ENCODE peak calls at places on chromosome 14, in four cellular contexts. One of them, this sample, is unnamed. For H3K4me1, the result is how much of the 10 kb centered on the place peaks cover.

GRCh38 chr14:91752956-91753355 is 21.1 kb upstream of the CATSPERB start:
- DNase-seq in IMR-90: no peak
- DNase-seq in neuronal stem cell: no peak
- DNase-seq in PC-3: no peak
- DNase-seq in this sample: no peak

GRCh38 chr14:24556756-24557155 is 19.3 kb downstream of the CTSG start:
- DNase-seq in IMR-90: peak
- DNase-seq in neuronal stem cell: no peak
- DNase-seq in PC-3: peak
- DNase-seq in this sample: no peak

GRCh38 chr14:105069887-105070759 is 4.9 kb upstream of the GPR132 start:
- DNase-seq in IMR-90: peak
- DNase-seq in neuronal stem cell: no peak
- DNase-seq in PC-3: no peak
- DNase-seq in this sample: no peak

GRCh38 chr14:94867931-94868597 is 98.2 kb upstream of the GSC start:
- DNase-seq in IMR-90: no peak
- DNase-seq in neuronal stem cell: no peak
- DNase-seq in PC-3: peak
- DNase-seq in this sample: no peak

GRCh38 chr14:37232907-37233481 is 35.3 kb downstream of the MIPOL1 start:
- DNase-seq in IMR-90: peak
- DNase-seq in neuronal stem cell: peak
- DNase-seq in PC-3: peak
- DNase-seq in this sample: no peak

GRCh38 chr14:24298892-24299254 is 707 bp downstream of the DHRS1 start:
- DNase-seq in IMR-90: peak
- DNase-seq in neuronal stem cell: no peak
- DNase-seq in PC-3: peak
- DNase-seq in this sample: no peak

GRCh38 chr14:57526942-57527341 is 33.3 kb upstream of the CCDC198 start:
- DNase-seq in IMR-90: no peak
- DNase-seq in neuronal stem cell: no peak
- DNase-seq in PC-3: no peak
- DNase-seq in this sample: no peak

GRCh38 chr14:51283402-51283825 is 43.4 kb downstream of the TMX1 start:
- DNase-seq in IMR-90: peak
- DNase-seq in neuronal stem cell: peak
- DNase-seq in PC-3: peak
- DNase-seq in this sample: no peak

GRCh38 chr14:102732924-102733323 is 44.3 kb upstream of the TRAF3 start:
- DNase-seq in IMR-90: no peak
- DNase-seq in neuronal stem cell: no peak
- DNase-seq in PC-3: no peak
- DNase-seq in this sample: no peak

GRCh38 chr14:71060795-71061455 is 153.7 kb downstream of the PCNX1 start:
- DNase-seq in IMR-90: peak
- DNase-seq in neuronal stem cell: no peak
- DNase-seq in PC-3: no peak
- DNase-seq in this sample: no peak

GRCh38 chr14:51209457-51209856 is 30.6 kb upstream of the TMX1 start:
- DNase-seq in IMR-90: no peak
- DNase-seq in neuronal stem cell: no peak
- DNase-seq in PC-3: no peak
- DNase-seq in this sample: no peak

GRCh38 chr14:24816929-24817637 is 183.1 kb upstream of the GZMB start:
- DNase-seq in IMR-90: no peak
- DNase-seq in neuronal stem cell: no peak
- DNase-seq in PC-3: no peak
- DNase-seq in this sample: no peak

GRCh38 chr14:58128416-58128815 is 23.6 kb downstream of the ARMH4 start:
- DNase-seq in IMR-90: no peak
- DNase-seq in neuronal stem cell: no peak
- DNase-seq in PC-3: no peak
- DNase-seq in this sample: no peak

GRCh38 chr14:60971271-60971670 is 9.6 kb downstream of the TRMT5 start:
- DNase-seq in IMR-90: no peak
- DNase-seq in neuronal stem cell: no peak
- DNase-seq in PC-3: no peak
- DNase-seq in this sample: no peak

GRCh38 chr14:73640796-73641195 is 4.0 kb upstream of the DNAL1 start:
- DNase-seq in IMR-90: no peak
- DNase-seq in neuronal stem cell: no peak
- DNase-seq in PC-3: no peak
- DNase-seq in this sample: no peak

GRCh38 chr14:51807355-51807754 is 53.1 kb upstream of the GNG2 start:
- DNase-seq in IMR-90: peak
- DNase-seq in neuronal stem cell: no peak
- DNase-seq in PC-3: no peak
- DNase-seq in this sample: no peak

GRCh38 chr14:65255583-65256443 is 153.5 kb upstream of the MAX start:
- DNase-seq in IMR-90: no peak
- DNase-seq in neuronal stem cell: no peak
- DNase-seq in PC-3: peak
- DNase-seq in this sample: no peak

GRCh38 chr14:31312934-31313333 is 105.3 kb upstream of the HECTD1 start:
- DNase-seq in IMR-90: no peak
- DNase-seq in neuronal stem cell: no peak
- DNase-seq in PC-3: no peak
- DNase-seq in this sample: no peak

GRCh38 chr14:77212933-77213656 is 31.5 kb downstream of the TMEM63C start:
- DNase-seq in IMR-90: no peak
- DNase-seq in neuronal stem cell: peak
- DNase-seq in PC-3: peak
- DNase-seq in this sample: no peak

GRCh38 chr14:22598896-22599244 is 770 bp downstream of the ABHD4 start:
- DNase-seq in IMR-90: peak
- DNase-seq in neuronal stem cell: no peak
- DNase-seq in PC-3: peak
- DNase-seq in this sample: peak

GRCh38 chr14:81946808-81947798 is 413.4 kb upstream of the SEL1L start:
- DNase-seq in IMR-90: no peak
- DNase-seq in neuronal stem cell: no peak
- DNase-seq in PC-3: no peak
- DNase-seq in this sample: no peak

GRCh38 chr14:64324461-64325255 is 30.5 kb upstream of the ESR2 start:
- DNase-seq in IMR-90: peak
- DNase-seq in neuronal stem cell: no peak
- DNase-seq in PC-3: peak
- DNase-seq in this sample: no peak

GRCh38 chr14:104867371-104868059 is 2.4 kb downstream of the CEP170B start:
- DNase-seq in IMR-90: no peak
- DNase-seq in neuronal stem cell: no peak
- DNase-seq in PC-3: no peak
- DNase-seq in this sample: no peak

GRCh38 chr14:37093364-37093763 is 79.0 kb downstream of the SLC25A21 start:
- DNase-seq in IMR-90: no peak
- DNase-seq in neuronal stem cell: no peak
- DNase-seq in PC-3: no peak
- DNase-seq in this sample: no peak

DNA sequence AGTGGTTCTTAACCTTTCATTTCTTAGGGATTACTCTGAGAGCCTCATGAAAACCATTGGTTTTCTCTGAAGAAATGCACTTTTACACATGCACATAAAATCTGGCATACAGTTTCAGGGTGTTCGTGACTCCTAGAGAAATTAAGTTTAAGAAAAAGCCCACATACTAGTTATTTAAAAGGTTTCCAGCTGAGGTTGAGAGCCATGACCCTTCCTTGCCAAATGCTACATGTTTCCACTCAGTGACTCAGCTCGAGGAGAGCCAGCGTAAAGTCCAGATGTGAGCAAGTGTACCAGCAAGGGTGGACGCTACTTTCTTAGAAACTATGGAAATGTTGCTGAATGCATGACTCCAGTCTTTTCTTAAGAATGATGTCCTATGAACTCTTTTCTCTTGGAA is 42.7 kb upstream of the FLRT2 start:
- DNase-seq in IMR-90: peak
- DNase-seq in neuronal stem cell: no peak
- DNase-seq in PC-3: no peak
- DNase-seq in this sample: no peak
- H3K4me3 ChIP-seq in IMR-90: no peak
- H3K4me3 ChIP-seq in neuronal stem cell: no peak
- H3K4me3 ChIP-seq in PC-3: no peak
- H3K4me3 ChIP-seq in this sample: no peak

GRCh38 chr14:54083549-54084239 is 127.1 kb upstream of the BMP4 start:
- DNase-seq in IMR-90: no peak
- DNase-seq in neuronal stem cell: no peak
- DNase-seq in PC-3: peak
- DNase-seq in this sample: no peak
- H3K4me1 ChIP-seq in IMR-90: under half
- H3K4me1 ChIP-seq in neuronal stem cell: under half
- H3K4me1 ChIP-seq in PC-3: under half
- H3K4me1 ChIP-seq in this sample: under half

DNA sequence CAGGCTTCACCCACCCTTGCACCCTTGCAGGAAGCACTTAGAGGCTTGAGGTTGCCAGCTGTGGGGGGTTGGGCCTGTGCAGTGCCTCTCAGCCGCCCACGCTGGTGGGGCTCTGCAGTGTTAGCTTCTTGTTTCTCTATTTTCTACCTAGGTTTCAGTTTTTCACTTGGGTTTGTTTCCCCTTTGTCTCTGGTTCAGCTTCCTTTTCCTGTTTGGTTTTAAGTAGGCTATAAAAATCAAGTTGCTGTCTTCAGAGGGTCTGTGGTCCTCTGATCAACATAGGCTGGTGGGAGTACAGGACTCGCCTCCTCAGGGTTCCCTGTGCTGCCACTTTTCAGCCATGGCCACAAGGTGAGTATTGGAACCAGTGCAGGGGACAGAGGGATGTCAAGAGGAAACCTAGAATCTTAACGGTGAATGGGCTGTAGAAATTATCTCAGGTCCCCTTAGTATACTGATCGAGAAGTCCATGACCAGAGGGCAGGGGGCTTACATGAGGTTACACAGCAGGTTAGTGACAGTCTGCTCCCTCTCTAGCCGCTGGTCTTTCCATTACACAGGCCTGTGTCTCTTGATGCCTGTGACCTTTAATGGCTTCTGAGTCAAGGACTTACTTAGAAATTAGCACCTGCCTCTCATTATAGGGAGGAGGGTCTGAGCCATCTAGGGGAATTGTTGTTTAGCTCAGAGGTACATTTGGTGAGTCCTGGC is at the start of gene EVL:
- DNase-seq in IMR-90: no peak
- DNase-seq in neuronal stem cell: no peak
- DNase-seq in PC-3: no peak
- DNase-seq in this sample: peak
- H3K4me3 ChIP-seq in IMR-90: no peak
- H3K4me3 ChIP-seq in neuronal stem cell: no peak
- H3K4me3 ChIP-seq in PC-3: no peak
- H3K4me3 ChIP-seq in this sample: no peak

DNA sequence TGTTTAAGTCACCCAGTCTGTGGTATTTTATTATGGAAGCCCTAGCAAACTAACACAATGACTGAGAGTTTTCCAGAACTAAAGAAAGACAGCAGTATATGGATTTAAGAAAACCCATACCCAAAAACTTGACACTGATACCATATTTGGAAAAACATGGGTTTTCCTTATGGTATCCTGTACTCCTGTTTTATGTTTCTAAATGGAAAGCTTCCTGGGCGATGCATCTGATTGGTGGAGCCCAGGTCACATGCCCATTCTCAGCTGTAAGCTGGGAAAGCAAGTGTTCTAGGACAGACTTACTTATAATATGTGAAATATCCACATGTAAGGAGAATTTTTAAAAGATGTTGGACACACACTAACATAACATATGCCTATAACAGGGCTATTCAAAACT is 4.5 kb upstream of the RNASE4 start:
- DNase-seq in IMR-90: peak
- DNase-seq in neuronal stem cell: no peak
- DNase-seq in PC-3: peak
- DNase-seq in this sample: no peak
- H3K4me1 ChIP-seq in IMR-90: under half
- H3K4me1 ChIP-seq in neuronal stem cell: under half
- H3K4me1 ChIP-seq in PC-3: under half
- H3K4me1 ChIP-seq in this sample: under half